ENCODE peak calls at places on chromosomes 4 and X, in nine cellular contexts. G is left ventricle myocardium inferior, M is T-helper 17 cell, L is GM23248, K is adrenal gland, Z is neural progenitor cell, E is Peyer's patch, Y is kidney, A is NT2/D1. H is an unnamed sample. For H3K9me3, the result is how much of the 10 kb centered on the place peaks cover.

GRCh38 chr4:39648827-39649558 is 10.3 kb upstream of the SMIM14 start:
- DNase-seq in G (no peak), M (no peak), L (no peak), K (no peak), Z (no peak), E (no peak), Y (no peak), A (no peak), H (no peak)

GRCh38 chrX:155767101-155767878 is 113.9 kb upstream of the VAMP7 start:
- DNase-seq in G (peak), M (no peak), L (peak), K (peak), Z (peak), E (peak), Y (peak), A (no peak), H (peak)

GRCh38 chr4:56874166-56874565 is 33.5 kb upstream of the REST start:
- DNase-seq in G (no peak), M (no peak), L (no peak), K (no peak), Z (peak), E (no peak), Y (no peak), A (peak), H (peak)

GRCh38 chr4:77734928-77735327 is 84.2 kb downstream of the CNOT6L start:
- DNase-seq in G (no peak), M (no peak), L (peak), K (peak), Z (no peak), E (no peak), Y (no peak), A (no peak), H (peak)

GRCh38 chr4:87580057-87580456 is 28.3 kb upstream of the DSPP start:
- DNase-seq in G (no peak), M (no peak), L (no peak), K (no peak), Z (no peak), E (no peak), Y (no peak), A (no peak), H (no peak)

GRCh38 chrX:35166023-35166422 is 223.4 kb downstream of the FAM47B start:
- DNase-seq in G (no peak), M (no peak), L (no peak), K (peak), Z (peak), E (no peak), Y (no peak), A (no peak), H (no peak)

GRCh38 chr4:88008133-88008621 is 742 bp downstream of the PKD2 start:
- DNase-seq in G (peak), M (no peak), L (peak), K (peak), Z (peak), E (peak), Y (peak), A (no peak), H (peak)

GRCh38 chr4:48227662-48228061 is 42.0 kb downstream of the TEC start:
- DNase-seq in G (no peak), M (no peak), L (no peak), K (no peak), Z (no peak), E (no peak), Y (no peak), A (no peak), H (no peak)

GRCh38 chr4:147828361-147828760 is 96.5 kb downstream of the ARHGAP10 start:
- DNase-seq in G (no peak), M (no peak), L (peak), K (no peak), Z (no peak), E (no peak), Y (no peak), A (no peak), H (no peak)

GRCh38 chrX:140439455-140439854 is 65.4 kb downstream of the SOX3 start:
- DNase-seq in G (no peak), M (no peak), L (peak), K (peak), Z (peak), E (no peak), Y (peak), A (peak), H (peak)

GRCh38 chr4:139876328-139876941 is 210.8 kb downstream of the MGST2 start:
- DNase-seq in G (no peak), M (no peak), L (no peak), K (no peak), Z (no peak), E (no peak), Y (no peak), A (no peak), H (no peak)

GRCh38 chr4:100489316-100489715 is 28.5 kb downstream of the EMCN start:
- DNase-seq in G (no peak), M (no peak), L (peak), K (no peak), Z (no peak), E (no peak), Y (no peak), A (no peak), H (no peak)

GRCh38 chr4:94253036-94253435 is 45.4 kb downstream of the SMARCAD1 start:
- DNase-seq in G (no peak), M (no peak), L (no peak), K (no peak), Z (no peak), E (no peak), Y (no peak), A (no peak), H (no peak)

GRCh38 chr4:24063771-24064170 is 173.9 kb upstream of the PPARGC1A start:
- DNase-seq in G (no peak), M (no peak), L (no peak), K (no peak), Z (no peak), E (no peak), Y (no peak), A (no peak), H (no peak)

GRCh38 chr4:188008377-188008776 is 12.8 kb downstream of the ZFP42 start:
- DNase-seq in G (no peak), M (no peak), L (peak), K (peak), Z (no peak), E (no peak), Y (no peak), A (no peak), H (no peak)

GRCh38 chrX:129738466-129739308 is at the start of gene XPNPEP2:
- DNase-seq in G (peak), M (no peak), L (peak), K (no peak), Z (peak), E (peak), Y (no peak), A (no peak), H (no peak)

GRCh38 chrX:131792789-131793462 is 230.2 kb upstream of the STK26 start:
- DNase-seq in G (no peak), M (no peak), L (peak), K (no peak), Z (no peak), E (no peak), Y (peak), A (no peak), H (no peak)

GRCh38 chr4:182231080-182231479 is 12.1 kb upstream of the TENM3 start:
- DNase-seq in G (no peak), M (no peak), L (no peak), K (no peak), Z (no peak), E (no peak), Y (no peak), A (no peak), H (no peak)

GRCh38 chr4:27082786-27083185 is 222.1 kb downstream of the STIM2 start:
- DNase-seq in G (no peak), M (no peak), L (no peak), K (no peak), Z (no peak), E (no peak), Y (no peak), A (no peak), H (no peak)

GRCh38 chr4:122996350-122996749 is 74.0 kb upstream of the NUDT6 start:
- DNase-seq in G (no peak), M (no peak), L (no peak), K (no peak), Z (no peak), E (no peak), Y (no peak), A (no peak), H (no peak)

GRCh38 chrX:153526040-153526439 is 8.6 kb downstream of the ATP2B3 start:
- DNase-seq in G (no peak), M (no peak), L (no peak), K (no peak), Z (no peak), E (no peak), Y (no peak), A (no peak), H (no peak)

GRCh38 chr4:19104176-19104575 is 1082.6 kb upstream of the LCORL start:
- DNase-seq in G (no peak), M (no peak), L (no peak), K (no peak), Z (no peak), E (no peak), Y (no peak), A (no peak), H (no peak)
- H3K9me3 ChIP-seq in G (under half), M (under half), L (under half), K (under half), Z (under half), E (under half), Y (under half), A (under half), H (under half)

DNA sequence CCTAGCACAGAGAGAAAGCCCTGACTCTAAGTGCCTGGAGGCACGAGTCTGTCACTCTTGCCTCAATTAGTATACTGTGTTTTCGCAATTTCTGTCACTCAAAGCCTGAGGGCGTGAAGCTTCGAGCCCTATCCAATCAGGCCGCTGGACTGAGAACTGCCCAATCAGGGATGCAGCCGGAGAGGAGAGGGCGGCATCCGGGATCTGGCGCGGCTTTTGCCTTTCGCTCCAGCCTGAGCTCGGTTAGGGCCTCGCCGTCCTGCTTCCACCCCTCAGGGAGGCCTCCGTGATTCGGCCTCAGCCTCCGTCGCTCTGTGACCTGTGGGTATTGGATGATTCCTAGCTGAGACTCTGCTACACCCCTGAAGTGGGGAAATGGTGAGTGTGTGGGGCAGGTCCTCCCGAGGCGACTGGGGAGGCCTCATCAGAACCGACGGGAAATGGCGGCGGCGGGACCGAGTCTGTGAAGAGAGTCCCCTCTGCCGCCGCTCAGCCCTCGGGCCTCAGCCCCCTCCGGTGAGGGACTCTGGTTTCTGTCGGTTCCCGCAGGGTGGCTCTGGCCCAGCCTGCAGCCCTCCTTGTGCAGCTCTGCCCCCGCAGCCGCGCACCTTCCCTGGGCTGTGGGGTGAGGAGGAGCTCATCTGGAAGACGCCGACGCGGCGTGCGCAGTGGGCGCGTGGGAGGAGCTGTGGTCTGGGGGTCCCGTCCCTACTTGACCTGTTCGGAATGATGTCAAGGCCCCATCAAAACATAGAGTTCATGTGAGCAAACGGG is 48.5 kb downstream of the ZNF141 start:
- DNase-seq in G (no peak), M (no peak), L (no peak), K (no peak), Z (no peak), E (no peak), Y (no peak), A (peak), H (no peak)
- H3K9me3 ChIP-seq in G (half or more), M (under half), L (under half), K (half or more), Z (under half), E (under half), Y (under half), A (half or more), H (under half)

DNA sequence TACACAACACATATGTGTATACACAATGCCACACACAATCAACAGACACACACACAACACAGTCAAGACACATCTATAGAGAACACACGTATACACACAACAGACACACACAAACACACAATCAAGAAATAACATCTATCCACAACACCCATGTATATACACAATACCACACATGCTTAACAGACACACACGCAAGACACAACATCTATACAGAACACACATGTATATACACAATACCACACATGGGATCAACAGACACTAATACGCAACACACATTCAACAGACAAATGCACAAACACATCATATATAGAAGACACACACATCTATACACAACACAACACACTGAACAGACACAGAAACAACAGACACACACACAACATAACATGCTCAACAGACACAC is 234.8 kb downstream of the SHOX start:
- DNase-seq in G (no peak), M (no peak), L (no peak), K (no peak), Z (no peak), E (no peak), Y (no peak), A (no peak), H (no peak)
- H3K9me3 ChIP-seq in G (under half), M (under half), L (under half), K (under half), Z (under half), E (under half), Y (under half), A (under half), H (under half)

GRCh38 chrX:66000178-66000577 is 39.7 kb downstream of the VSIG4 start:
- DNase-seq in G (no peak), M (no peak), L (no peak), K (no peak), Z (no peak), E (no peak), Y (no peak), A (no peak), H (no peak)

GRCh38 chrX:66000628-66001275 is 39.1 kb downstream of the VSIG4 start:
- DNase-seq in G (no peak), M (no peak), L (no peak), K (no peak), Z (no peak), E (no peak), Y (no peak), A (no peak), H (no peak)

GRCh38 chrX:65999563-66000148 is 40.2 kb downstream of the VSIG4 start:
- DNase-seq in G (no peak), M (no peak), L (no peak), K (no peak), Z (no peak), E (no peak), Y (no peak), A (no peak), H (no peak)

GRCh38 chrX:66002832-66003680 is 36.8 kb downstream of the VSIG4 start:
- DNase-seq in G (no peak), M (no peak), L (no peak), K (no peak), Z (no peak), E (no peak), Y (no peak), A (no peak), H (no peak)

GRCh38 chrX:66001596-66001995 is 38.3 kb downstream of the VSIG4 start:
- DNase-seq in G (no peak), M (no peak), L (no peak), K (no peak), Z (no peak), E (no peak), Y (no peak), A (no peak), H (no peak)
- H3K9me3 ChIP-seq in G (under half), M (under half), L (under half), K (under half), Z (under half), E (under half), Y (under half), A (under half), H (under half)

GRCh38 chrX:145803508-145803907 is 14.1 kb upstream of the SLITRK2 start:
- DNase-seq in G (no peak), M (no peak), L (no peak), K (no peak), Z (no peak), E (no peak), Y (no peak), A (no peak), H (no peak)
- H3K9me3 ChIP-seq in G (under half), M (under half), L (under half), K (under half), Z (under half), E (under half), Y (under half), A (under half), H (under half)

GRCh38 chr4:71830-72229 is 18.7 kb downstream of the ZNF595 start:
- DNase-seq in G (no peak), M (no peak), L (no peak), K (no peak), Z (no peak), E (no peak), Y (no peak), A (no peak), H (no peak)
- H3K9me3 ChIP-seq in G (half or more), M (under half), L (under half), K (under half), Z (half or more), E (under half), Y (under half), A (half or more), H (under half)

GRCh38 chr4:38034986-38035882 is 75.0 kb downstream of the PTTG2 start:
- DNase-seq in G (no peak), M (no peak), L (peak), K (peak), Z (peak), E (no peak), Y (no peak), A (peak), H (peak)
- H3K9me3 ChIP-seq in G (under half), M (under half), L (under half), K (under half), Z (under half), E (under half), Y (under half), A (under half), H (under half)

GRCh38 chr4:13980317-13980716 is 352.8 kb upstream of the BOD1L1 start:
- DNase-seq in G (no peak), M (no peak), L (peak), K (no peak), Z (no peak), E (no peak), Y (no peak), A (no peak), H (peak)
- H3K9me3 ChIP-seq in G (under half), M (under half), L (under half), K (under half), Z (under half), E (under half), Y (under half), A (under half), H (under half)

H was measured in Caco-2.